ENCODE peak calls at places on chromosomes 12 and 14, in eight cellular contexts. One of them, this sample, is unnamed.

GRCh38 chr12:94718114-94718513 is 67.8 kb upstream of the TMCC3 start:
- DNase-seq in esophagus squamous epithelium: no peak
- DNase-seq in cardiac muscle cell: peak; percentile 42
- DNase-seq in fibroblast of mammary gland: no peak
- DNase-seq in lung: no peak
- DNase-seq in BE2C: no peak
- DNase-seq in spleen: no peak
- DNase-seq in OCI-LY7: peak; percentile 23
- DNase-seq in this sample: no peak

GRCh38 chr12:94507455-94507854 is 47.8 kb upstream of the CEP83 start:
- DNase-seq in esophagus squamous epithelium: no peak
- DNase-seq in cardiac muscle cell: no peak
- DNase-seq in fibroblast of mammary gland: no peak
- DNase-seq in lung: no peak
- DNase-seq in BE2C: no peak
- DNase-seq in spleen: no peak
- DNase-seq in OCI-LY7: no peak
- DNase-seq in this sample: no peak

GRCh38 chr14:100846309-100846859 is 20.5 kb downstream of the MEG3 start:
- DNase-seq in esophagus squamous epithelium: no peak
- DNase-seq in cardiac muscle cell: no peak
- DNase-seq in fibroblast of mammary gland: peak; percentile 25
- DNase-seq in lung: no peak
- DNase-seq in BE2C: no peak
- DNase-seq in spleen: no peak
- DNase-seq in OCI-LY7: no peak
- DNase-seq in this sample: no peak

GRCh38 chr14:90511795-90512331 is 115.0 kb downstream of the CALM1 start:
- DNase-seq in esophagus squamous epithelium: no peak
- DNase-seq in cardiac muscle cell: no peak
- DNase-seq in fibroblast of mammary gland: no peak
- DNase-seq in lung: no peak
- DNase-seq in BE2C: no peak
- DNase-seq in spleen: no peak
- DNase-seq in OCI-LY7: no peak
- DNase-seq in this sample: no peak

GRCh38 chr12:129300011-129300410 is 446.7 kb downstream of the GLT1D1 start:
- DNase-seq in esophagus squamous epithelium: no peak
- DNase-seq in cardiac muscle cell: no peak
- DNase-seq in fibroblast of mammary gland: no peak
- DNase-seq in lung: no peak
- DNase-seq in BE2C: no peak
- DNase-seq in spleen: no peak
- DNase-seq in OCI-LY7: no peak
- DNase-seq in this sample: no peak

GRCh38 chr14:85313801-85314207 is 216.1 kb upstream of the FLRT2 start:
- DNase-seq in esophagus squamous epithelium: no peak
- DNase-seq in cardiac muscle cell: peak; percentile 11
- DNase-seq in fibroblast of mammary gland: no peak
- DNase-seq in lung: no peak
- DNase-seq in BE2C: no peak
- DNase-seq in spleen: no peak
- DNase-seq in OCI-LY7: no peak
- DNase-seq in this sample: no peak

GRCh38 chr14:22689186-22689585 is 45.0 kb upstream of the OR6J1 start:
- DNase-seq in esophagus squamous epithelium: no peak
- DNase-seq in cardiac muscle cell: peak; percentile 90
- DNase-seq in fibroblast of mammary gland: peak; percentile 92
- DNase-seq in lung: no peak
- DNase-seq in BE2C: no peak
- DNase-seq in spleen: no peak
- DNase-seq in OCI-LY7: no peak
- DNase-seq in this sample: no peak

GRCh38 chr14:76918176-76918750 is 92.1 kb downstream of the LRRC74A start:
- DNase-seq in esophagus squamous epithelium: no peak
- DNase-seq in cardiac muscle cell: peak; percentile 94
- DNase-seq in fibroblast of mammary gland: peak; percentile 90
- DNase-seq in lung: peak; percentile 74
- DNase-seq in BE2C: peak; percentile 91
- DNase-seq in spleen: peak; percentile 88
- DNase-seq in OCI-LY7: no peak
- DNase-seq in this sample: no peak

GRCh38 chr12:98741615-98742265 is 96.7 kb downstream of the APAF1 start:
- DNase-seq in esophagus squamous epithelium: no peak
- DNase-seq in cardiac muscle cell: no peak
- DNase-seq in fibroblast of mammary gland: no peak
- DNase-seq in lung: no peak
- DNase-seq in BE2C: no peak
- DNase-seq in spleen: no peak
- DNase-seq in OCI-LY7: no peak
- DNase-seq in this sample: no peak

GRCh38 chr14:102046337-102047278 is 40.2 kb downstream of the HSP90AA1 start:
- DNase-seq in esophagus squamous epithelium: no peak
- DNase-seq in cardiac muscle cell: peak; percentile 66
- DNase-seq in fibroblast of mammary gland: peak; percentile 73
- DNase-seq in lung: peak; percentile 79
- DNase-seq in BE2C: peak; percentile 97
- DNase-seq in spleen: peak; percentile 82
- DNase-seq in OCI-LY7: peak; percentile 45
- DNase-seq in this sample: no peak

GRCh38 chr12:60724984-60725383 is 1129.2 kb downstream of the SLC16A7 start:
- DNase-seq in esophagus squamous epithelium: no peak
- DNase-seq in cardiac muscle cell: no peak
- DNase-seq in fibroblast of mammary gland: no peak
- DNase-seq in lung: no peak
- DNase-seq in BE2C: no peak
- DNase-seq in spleen: no peak
- DNase-seq in OCI-LY7: no peak
- DNase-seq in this sample: no peak

GRCh38 chr12:66409195-66409871 is 107.0 kb downstream of the HELB start:
- DNase-seq in esophagus squamous epithelium: no peak
- DNase-seq in cardiac muscle cell: peak; percentile 90
- DNase-seq in fibroblast of mammary gland: peak; percentile 81
- DNase-seq in lung: no peak
- DNase-seq in BE2C: peak; percentile 50
- DNase-seq in spleen: no peak
- DNase-seq in OCI-LY7: peak; percentile 67
- DNase-seq in this sample: peak; percentile 12

GRCh38 chr14:64763801-64764511 is 59.7 kb downstream of the PLEKHG3 start:
- DNase-seq in esophagus squamous epithelium: no peak
- DNase-seq in cardiac muscle cell: peak; percentile 46
- DNase-seq in fibroblast of mammary gland: no peak
- DNase-seq in lung: no peak
- DNase-seq in BE2C: peak; percentile 75
- DNase-seq in spleen: peak; percentile 76
- DNase-seq in OCI-LY7: no peak
- DNase-seq in this sample: no peak

GRCh38 chr14:59619071-59619470 is 42.5 kb upstream of the CCDC175 start:
- DNase-seq in esophagus squamous epithelium: no peak
- DNase-seq in cardiac muscle cell: no peak
- DNase-seq in fibroblast of mammary gland: no peak
- DNase-seq in lung: no peak
- DNase-seq in BE2C: no peak
- DNase-seq in spleen: no peak
- DNase-seq in OCI-LY7: no peak
- DNase-seq in this sample: no peak

GRCh38 chr12:95966287-95966870 is 23.2 kb downstream of the AMDHD1 start:
- DNase-seq in esophagus squamous epithelium: no peak
- DNase-seq in cardiac muscle cell: no peak
- DNase-seq in fibroblast of mammary gland: no peak
- DNase-seq in lung: no peak
- DNase-seq in BE2C: no peak
- DNase-seq in spleen: no peak
- DNase-seq in OCI-LY7: no peak
- DNase-seq in this sample: no peak

GRCh38 chr14:71686677-71687076 is 245.6 kb upstream of the RGS6 start:
- DNase-seq in esophagus squamous epithelium: no peak
- DNase-seq in cardiac muscle cell: peak; percentile 83
- DNase-seq in fibroblast of mammary gland: peak; percentile 87
- DNase-seq in lung: no peak
- DNase-seq in BE2C: peak; percentile 42
- DNase-seq in spleen: no peak
- DNase-seq in OCI-LY7: no peak
- DNase-seq in this sample: no peak

GRCh38 chr14:104749111-104749649 is 3.8 kb upstream of the SIVA1 start:
- DNase-seq in esophagus squamous epithelium: no peak
- DNase-seq in cardiac muscle cell: no peak
- DNase-seq in fibroblast of mammary gland: peak; percentile 28
- DNase-seq in lung: no peak
- DNase-seq in BE2C: no peak
- DNase-seq in spleen: peak; percentile 73
- DNase-seq in OCI-LY7: peak; percentile 43
- DNase-seq in this sample: no peak
- TF ChIP-seq CTCF in esophagus squamous epithelium: no peak
- TF ChIP-seq CTCF in cardiac muscle cell: no peak
- TF ChIP-seq CTCF in fibroblast of mammary gland: no peak
- TF ChIP-seq CTCF in lung: no peak
- TF ChIP-seq CTCF in BE2C: no peak
- TF ChIP-seq CTCF in spleen: no peak
- TF ChIP-seq CTCF in OCI-LY7: no peak
- TF ChIP-seq CTCF in this sample: no peak

DNA sequence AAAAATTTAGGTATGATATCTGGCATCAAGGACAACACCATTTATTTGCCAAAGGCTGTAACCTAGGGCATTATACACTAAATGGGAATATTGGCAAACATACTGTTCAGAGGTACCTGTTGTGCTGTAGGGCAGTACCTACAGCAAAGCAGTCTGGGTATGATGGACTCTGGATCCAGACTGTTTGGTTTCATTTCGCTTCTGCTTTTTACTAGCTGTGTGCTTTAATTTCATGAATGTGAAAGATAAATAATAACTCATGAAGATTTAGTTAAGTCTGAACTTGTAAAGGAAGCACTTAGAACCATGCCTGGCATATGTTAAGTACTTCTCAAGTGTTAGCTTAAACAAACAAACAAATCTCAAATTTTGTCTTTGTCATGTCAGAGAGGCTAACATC is 17.7 kb upstream of the SLC38A2 start:
- DNase-seq in esophagus squamous epithelium: no peak
- DNase-seq in cardiac muscle cell: no peak
- DNase-seq in fibroblast of mammary gland: no peak
- DNase-seq in lung: no peak
- DNase-seq in BE2C: no peak
- DNase-seq in spleen: no peak
- DNase-seq in OCI-LY7: no peak
- DNase-seq in this sample: no peak
- H3K4me3 ChIP-seq in esophagus squamous epithelium: no peak overlapping the region
- H3K4me3 ChIP-seq in cardiac muscle cell: no peak overlapping the region
- H3K4me3 ChIP-seq in fibroblast of mammary gland: no peak overlapping the region
- H3K4me3 ChIP-seq in lung: no peak overlapping the region
- H3K4me3 ChIP-seq in BE2C: no peak overlapping the region
- H3K4me3 ChIP-seq in spleen: no peak overlapping the region
- H3K4me3 ChIP-seq in OCI-LY7: no peak overlapping the region
- H3K4me3 ChIP-seq in this sample: peak overlapping the region; percentile 23

DNA sequence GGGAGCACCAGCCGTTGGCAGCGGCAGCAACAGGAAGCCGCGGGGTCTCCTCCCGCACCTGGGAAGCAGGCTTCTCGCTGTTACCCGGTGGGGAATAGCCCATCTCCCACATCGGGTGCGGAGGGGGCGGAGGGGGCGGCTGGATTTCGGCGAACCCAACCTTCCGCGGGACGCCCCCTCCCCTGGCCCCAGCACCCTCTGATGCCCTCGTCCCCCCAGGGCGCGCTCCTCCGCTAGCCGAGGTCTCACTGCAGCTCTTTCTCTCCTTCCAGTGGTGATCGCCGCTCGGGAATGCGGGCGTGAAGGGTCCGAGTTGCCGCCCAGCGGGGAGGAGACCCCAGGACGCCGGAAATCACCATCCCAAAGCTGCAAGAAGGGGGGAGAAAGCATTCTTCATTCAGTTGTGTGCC is 301 bp downstream of the SAMD4A start:
- DNase-seq in esophagus squamous epithelium: no peak
- DNase-seq in cardiac muscle cell: peak; percentile 45
- DNase-seq in fibroblast of mammary gland: no peak
- DNase-seq in lung: peak; percentile 37
- DNase-seq in BE2C: peak; percentile 16
- DNase-seq in spleen: no peak
- DNase-seq in OCI-LY7: no peak
- DNase-seq in this sample: no peak
- TF ChIP-seq CTCF in esophagus squamous epithelium: no peak
- TF ChIP-seq CTCF in cardiac muscle cell: no peak
- TF ChIP-seq CTCF in fibroblast of mammary gland: no peak
- TF ChIP-seq CTCF in lung: no peak
- TF ChIP-seq CTCF in BE2C: no peak
- TF ChIP-seq CTCF in spleen: no peak
- TF ChIP-seq CTCF in OCI-LY7: no peak
- TF ChIP-seq CTCF in this sample: no peak

GRCh38 chr14:38256358-38256840 is 506 bp upstream of the CLEC14A start:
- DNase-seq in esophagus squamous epithelium: no peak
- DNase-seq in cardiac muscle cell: peak; percentile 97
- DNase-seq in fibroblast of mammary gland: peak; percentile 43
- DNase-seq in lung: no peak
- DNase-seq in BE2C: no peak
- DNase-seq in spleen: no peak
- DNase-seq in OCI-LY7: no peak
- DNase-seq in this sample: no peak

GRCh38 chr14:38254565-38255407 is 1.1 kb downstream of the CLEC14A start:
- DNase-seq in esophagus squamous epithelium: no peak
- DNase-seq in cardiac muscle cell: peak; percentile 33
- DNase-seq in fibroblast of mammary gland: no peak
- DNase-seq in lung: no peak
- DNase-seq in BE2C: no peak
- DNase-seq in spleen: peak; percentile 72
- DNase-seq in OCI-LY7: no peak
- DNase-seq in this sample: no peak

GRCh38 chr14:38257500-38257899 is 1.6 kb upstream of the CLEC14A start:
- DNase-seq in esophagus squamous epithelium: no peak
- DNase-seq in cardiac muscle cell: peak; percentile 31
- DNase-seq in fibroblast of mammary gland: no peak
- DNase-seq in lung: no peak
- DNase-seq in BE2C: no peak
- DNase-seq in spleen: no peak
- DNase-seq in OCI-LY7: no peak
- DNase-seq in this sample: no peak

GRCh38 chr14:38255408-38255672 is 553 bp downstream of the CLEC14A start:
- DNase-seq in esophagus squamous epithelium: no peak
- DNase-seq in cardiac muscle cell: peak; percentile 55
- DNase-seq in fibroblast of mammary gland: no peak
- DNase-seq in lung: no peak
- DNase-seq in BE2C: no peak
- DNase-seq in spleen: peak; percentile 69
- DNase-seq in OCI-LY7: no peak
- DNase-seq in this sample: no peak

DNA sequence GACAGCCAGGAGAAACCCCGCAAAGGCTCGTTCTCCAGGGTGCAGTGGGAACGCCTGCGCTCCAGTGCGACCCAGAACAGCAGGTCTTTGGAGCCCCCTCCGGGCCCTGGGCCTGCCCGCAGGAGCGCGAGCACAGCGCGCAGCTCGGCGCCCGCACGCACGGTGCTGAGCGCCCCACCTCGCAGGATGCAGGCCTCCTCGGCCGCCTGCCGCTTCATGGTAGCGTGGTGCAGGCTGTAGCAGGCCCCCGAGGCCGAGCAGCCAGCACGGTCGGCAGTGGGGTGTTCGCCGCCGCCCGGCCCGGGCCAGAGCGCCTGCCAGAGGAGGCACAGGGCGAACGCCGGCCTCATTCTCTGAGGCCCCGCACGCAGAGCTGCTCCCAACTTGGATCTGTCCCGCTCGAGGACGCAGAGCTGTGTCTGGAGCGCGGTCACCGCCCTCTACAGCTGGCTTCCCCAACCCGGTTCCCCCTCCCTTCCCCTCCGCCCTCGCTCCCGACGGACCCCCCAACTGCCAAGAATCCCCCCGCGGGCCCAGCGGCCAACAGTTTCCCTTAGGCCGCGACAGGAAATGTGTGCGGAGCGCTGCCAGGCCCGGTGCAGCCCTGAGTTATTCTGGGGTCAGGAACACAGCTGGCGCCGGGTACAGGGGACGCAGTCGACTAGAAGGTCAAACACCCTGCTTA is at the start of gene CLEC14A:
- DNase-seq in esophagus squamous epithelium: no peak
- DNase-seq in cardiac muscle cell: no peak
- DNase-seq in fibroblast of mammary gland: no peak
- DNase-seq in lung: peak; percentile 30
- DNase-seq in BE2C: no peak
- DNase-seq in spleen: peak; percentile 82
- DNase-seq in OCI-LY7: no peak
- DNase-seq in this sample: no peak
- H3K4me3 ChIP-seq in esophagus squamous epithelium: peak within 1 kb of the TSS; percentile 40
- H3K4me3 ChIP-seq in cardiac muscle cell: peak within 1 kb of the TSS; percentile 18
- H3K4me3 ChIP-seq in fibroblast of mammary gland: peak within 1 kb of the TSS; percentile 31
- H3K4me3 ChIP-seq in lung: peak within 1 kb of the TSS; percentile 73
- H3K4me3 ChIP-seq in BE2C: no peak within 1 kb of the TSS
- H3K4me3 ChIP-seq in spleen: peak within 1 kb of the TSS; percentile 41
- H3K4me3 ChIP-seq in OCI-LY7: no peak within 1 kb of the TSS
- H3K4me3 ChIP-seq in this sample: no peak within 1 kb of the TSS

This sample was measured in GM12864.